ENCODE peak calls at places on chromosomes 3 and 15, in six cellular contexts. One of them, this sample, is unnamed.

GRCh38 chr3:127970966-127971592 is 56.0 kb downstream of the KBTBD12 start:
- DNase-seq in B cell: peak
- DNase-seq in stimulated activated naive CD8-positive, alpha-beta T cell treated with anti-CD3 and anti-CD28 coated beads, Interleukin-15, amount 100 ng/mL, for 72 hours: no peak
- DNase-seq in KBM-7: peak
- DNase-seq in activated CD8-positive, alpha-beta memory T cell treated with anti-CD3 and anti-CD28 coated beads, Interleukin-2, amount 50 U/mL, for 48 hours: no peak
- DNase-seq in NCI-H1436: peak
- DNase-seq in this sample: peak

GRCh38 chr3:128435058-128435457 is 31.6 kb downstream of the DNAJB8 start:
- DNase-seq in B cell: no peak
- DNase-seq in activated CD8-positive, alpha-beta memory T cell treated with anti-CD3 and anti-CD28 coated beads, Interleukin-2, amount 50 U/mL, for 48 hours: no peak
- DNase-seq in NCI-H1436: no peak
- DNase-seq in stimulated activated naive CD8-positive, alpha-beta T cell treated with anti-CD3 and anti-CD28 coated beads, Interleukin-15, amount 100 ng/mL, for 72 hours: no peak
- DNase-seq in KBM-7: no peak
- DNase-seq in this sample: no peak

GRCh38 chr15:56440226-56440770 is 24.6 kb downstream of the MNS1 start:
- DNase-seq in B cell: no peak
- DNase-seq in stimulated activated naive CD8-positive, alpha-beta T cell treated with anti-CD3 and anti-CD28 coated beads, Interleukin-15, amount 100 ng/mL, for 72 hours: no peak
- DNase-seq in KBM-7: no peak
- DNase-seq in activated CD8-positive, alpha-beta memory T cell treated with anti-CD3 and anti-CD28 coated beads, Interleukin-2, amount 50 U/mL, for 48 hours: no peak
- DNase-seq in NCI-H1436: no peak
- DNase-seq in this sample: no peak

GRCh38 chr3:107241217-107241616 is 136.0 kb upstream of the CCDC54 start:
- DNase-seq in B cell: peak
- DNase-seq in activated CD8-positive, alpha-beta memory T cell treated with anti-CD3 and anti-CD28 coated beads, Interleukin-2, amount 50 U/mL, for 48 hours: peak
- DNase-seq in stimulated activated naive CD8-positive, alpha-beta T cell treated with anti-CD3 and anti-CD28 coated beads, Interleukin-15, amount 100 ng/mL, for 72 hours: peak
- DNase-seq in NCI-H1436: no peak
- DNase-seq in KBM-7: peak
- DNase-seq in this sample: peak

GRCh38 chr3:151501171-151501790 is 40.4 kb upstream of the IGSF10 start:
- DNase-seq in stimulated activated naive CD8-positive, alpha-beta T cell treated with anti-CD3 and anti-CD28 coated beads, Interleukin-15, amount 100 ng/mL, for 72 hours: no peak
- DNase-seq in KBM-7: no peak
- DNase-seq in activated CD8-positive, alpha-beta memory T cell treated with anti-CD3 and anti-CD28 coated beads, Interleukin-2, amount 50 U/mL, for 48 hours: no peak
- DNase-seq in NCI-H1436: no peak
- DNase-seq in B cell: no peak
- DNase-seq in this sample: no peak

GRCh38 chr3:36446230-36446629 is 65.9 kb downstream of the STAC start:
- DNase-seq in stimulated activated naive CD8-positive, alpha-beta T cell treated with anti-CD3 and anti-CD28 coated beads, Interleukin-15, amount 100 ng/mL, for 72 hours: no peak
- DNase-seq in B cell: no peak
- DNase-seq in NCI-H1436: no peak
- DNase-seq in activated CD8-positive, alpha-beta memory T cell treated with anti-CD3 and anti-CD28 coated beads, Interleukin-2, amount 50 U/mL, for 48 hours: no peak
- DNase-seq in KBM-7: no peak
- DNase-seq in this sample: no peak

GRCh38 chr15:80856809-80857377 is 77.7 kb downstream of the CEMIP start:
- DNase-seq in B cell: no peak
- DNase-seq in activated CD8-positive, alpha-beta memory T cell treated with anti-CD3 and anti-CD28 coated beads, Interleukin-2, amount 50 U/mL, for 48 hours: no peak
- DNase-seq in stimulated activated naive CD8-positive, alpha-beta T cell treated with anti-CD3 and anti-CD28 coated beads, Interleukin-15, amount 100 ng/mL, for 72 hours: no peak
- DNase-seq in NCI-H1436: no peak
- DNase-seq in KBM-7: no peak
- DNase-seq in this sample: peak

GRCh38 chr3:169034401-169034800 is 629.1 kb downstream of the MECOM start:
- DNase-seq in stimulated activated naive CD8-positive, alpha-beta T cell treated with anti-CD3 and anti-CD28 coated beads, Interleukin-15, amount 100 ng/mL, for 72 hours: no peak
- DNase-seq in B cell: no peak
- DNase-seq in NCI-H1436: no peak
- DNase-seq in KBM-7: no peak
- DNase-seq in activated CD8-positive, alpha-beta memory T cell treated with anti-CD3 and anti-CD28 coated beads, Interleukin-2, amount 50 U/mL, for 48 hours: no peak
- DNase-seq in this sample: no peak

GRCh38 chr15:63836579-63836978 is 2.8 kb upstream of the HERC1 start:
- DNase-seq in activated CD8-positive, alpha-beta memory T cell treated with anti-CD3 and anti-CD28 coated beads, Interleukin-2, amount 50 U/mL, for 48 hours: no peak
- DNase-seq in stimulated activated naive CD8-positive, alpha-beta T cell treated with anti-CD3 and anti-CD28 coated beads, Interleukin-15, amount 100 ng/mL, for 72 hours: no peak
- DNase-seq in B cell: no peak
- DNase-seq in KBM-7: peak
- DNase-seq in NCI-H1436: no peak
- DNase-seq in this sample: no peak

GRCh38 chr15:41559489-41560177 is 621 bp downstream of the TYRO3 start:
- DNase-seq in NCI-H1436: no peak
- DNase-seq in activated CD8-positive, alpha-beta memory T cell treated with anti-CD3 and anti-CD28 coated beads, Interleukin-2, amount 50 U/mL, for 48 hours: no peak
- DNase-seq in B cell: peak
- DNase-seq in stimulated activated naive CD8-positive, alpha-beta T cell treated with anti-CD3 and anti-CD28 coated beads, Interleukin-15, amount 100 ng/mL, for 72 hours: no peak
- DNase-seq in KBM-7: peak
- DNase-seq in this sample: no peak

GRCh38 chr15:27468151-27468556 is 497.2 kb downstream of the GABRG3 start:
- DNase-seq in stimulated activated naive CD8-positive, alpha-beta T cell treated with anti-CD3 and anti-CD28 coated beads, Interleukin-15, amount 100 ng/mL, for 72 hours: no peak
- DNase-seq in activated CD8-positive, alpha-beta memory T cell treated with anti-CD3 and anti-CD28 coated beads, Interleukin-2, amount 50 U/mL, for 48 hours: no peak
- DNase-seq in NCI-H1436: no peak
- DNase-seq in B cell: no peak
- DNase-seq in KBM-7: peak
- DNase-seq in this sample: no peak

GRCh38 chr3:143979041-143979440 is 7.4 kb downstream of the DIPK2A start:
- DNase-seq in activated CD8-positive, alpha-beta memory T cell treated with anti-CD3 and anti-CD28 coated beads, Interleukin-2, amount 50 U/mL, for 48 hours: no peak
- DNase-seq in NCI-H1436: no peak
- DNase-seq in B cell: no peak
- DNase-seq in KBM-7: no peak
- DNase-seq in stimulated activated naive CD8-positive, alpha-beta T cell treated with anti-CD3 and anti-CD28 coated beads, Interleukin-15, amount 100 ng/mL, for 72 hours: no peak
- DNase-seq in this sample: no peak

GRCh38 chr3:114213669-114214541 is 23.5 kb downstream of the ZNF80 start:
- DNase-seq in activated CD8-positive, alpha-beta memory T cell treated with anti-CD3 and anti-CD28 coated beads, Interleukin-2, amount 50 U/mL, for 48 hours: peak
- DNase-seq in stimulated activated naive CD8-positive, alpha-beta T cell treated with anti-CD3 and anti-CD28 coated beads, Interleukin-15, amount 100 ng/mL, for 72 hours: peak
- DNase-seq in KBM-7: peak
- DNase-seq in NCI-H1436: peak
- DNase-seq in B cell: peak
- DNase-seq in this sample: no peak

GRCh38 chr15:91924842-91925495 is 71.5 kb downstream of the SLCO3A1 start:
- DNase-seq in KBM-7: no peak
- DNase-seq in NCI-H1436: no peak
- DNase-seq in stimulated activated naive CD8-positive, alpha-beta T cell treated with anti-CD3 and anti-CD28 coated beads, Interleukin-15, amount 100 ng/mL, for 72 hours: no peak
- DNase-seq in B cell: no peak
- DNase-seq in activated CD8-positive, alpha-beta memory T cell treated with anti-CD3 and anti-CD28 coated beads, Interleukin-2, amount 50 U/mL, for 48 hours: no peak
- DNase-seq in this sample: no peak

GRCh38 chr3:141477224-141477623 is 9.6 kb upstream of the RASA2 start:
- DNase-seq in NCI-H1436: no peak
- DNase-seq in KBM-7: no peak
- DNase-seq in activated CD8-positive, alpha-beta memory T cell treated with anti-CD3 and anti-CD28 coated beads, Interleukin-2, amount 50 U/mL, for 48 hours: no peak
- DNase-seq in B cell: no peak
- DNase-seq in stimulated activated naive CD8-positive, alpha-beta T cell treated with anti-CD3 and anti-CD28 coated beads, Interleukin-15, amount 100 ng/mL, for 72 hours: no peak
- DNase-seq in this sample: no peak

GRCh38 chr3:186221733-186222378 is 113.0 kb upstream of the ETV5 start:
- DNase-seq in activated CD8-positive, alpha-beta memory T cell treated with anti-CD3 and anti-CD28 coated beads, Interleukin-2, amount 50 U/mL, for 48 hours: no peak
- DNase-seq in KBM-7: no peak
- DNase-seq in stimulated activated naive CD8-positive, alpha-beta T cell treated with anti-CD3 and anti-CD28 coated beads, Interleukin-15, amount 100 ng/mL, for 72 hours: no peak
- DNase-seq in NCI-H1436: no peak
- DNase-seq in B cell: no peak
- DNase-seq in this sample: no peak

GRCh38 chr15:30923429-30923828 is 19.7 kb downstream of the FAN1 start:
- DNase-seq in NCI-H1436: no peak
- DNase-seq in activated CD8-positive, alpha-beta memory T cell treated with anti-CD3 and anti-CD28 coated beads, Interleukin-2, amount 50 U/mL, for 48 hours: no peak
- DNase-seq in B cell: no peak
- DNase-seq in stimulated activated naive CD8-positive, alpha-beta T cell treated with anti-CD3 and anti-CD28 coated beads, Interleukin-15, amount 100 ng/mL, for 72 hours: no peak
- DNase-seq in KBM-7: no peak
- DNase-seq in this sample: no peak

GRCh38 chr15:58684036-58684700 is 65.3 kb downstream of the ADAM10 start:
- DNase-seq in NCI-H1436: no peak
- DNase-seq in stimulated activated naive CD8-positive, alpha-beta T cell treated with anti-CD3 and anti-CD28 coated beads, Interleukin-15, amount 100 ng/mL, for 72 hours: no peak
- DNase-seq in activated CD8-positive, alpha-beta memory T cell treated with anti-CD3 and anti-CD28 coated beads, Interleukin-2, amount 50 U/mL, for 48 hours: no peak
- DNase-seq in KBM-7: no peak
- DNase-seq in B cell: no peak
- DNase-seq in this sample: no peak

GRCh38 chr3:136070334-136070733 is 104.8 kb downstream of the PPP2R3A start:
- DNase-seq in KBM-7: no peak
- DNase-seq in stimulated activated naive CD8-positive, alpha-beta T cell treated with anti-CD3 and anti-CD28 coated beads, Interleukin-15, amount 100 ng/mL, for 72 hours: no peak
- DNase-seq in B cell: no peak
- DNase-seq in NCI-H1436: no peak
- DNase-seq in activated CD8-positive, alpha-beta memory T cell treated with anti-CD3 and anti-CD28 coated beads, Interleukin-2, amount 50 U/mL, for 48 hours: no peak
- DNase-seq in this sample: no peak

GRCh38 chr3:161273589-161274218 is 52.6 kb downstream of the NMD3 start:
- DNase-seq in KBM-7: peak
- DNase-seq in stimulated activated naive CD8-positive, alpha-beta T cell treated with anti-CD3 and anti-CD28 coated beads, Interleukin-15, amount 100 ng/mL, for 72 hours: no peak
- DNase-seq in B cell: no peak
- DNase-seq in NCI-H1436: no peak
- DNase-seq in activated CD8-positive, alpha-beta memory T cell treated with anti-CD3 and anti-CD28 coated beads, Interleukin-2, amount 50 U/mL, for 48 hours: no peak
- DNase-seq in this sample: peak

GRCh38 chr3:188090626-188091309 is 63.2 kb upstream of the LPP start:
- DNase-seq in activated CD8-positive, alpha-beta memory T cell treated with anti-CD3 and anti-CD28 coated beads, Interleukin-2, amount 50 U/mL, for 48 hours: no peak
- DNase-seq in B cell: no peak
- DNase-seq in NCI-H1436: peak
- DNase-seq in stimulated activated naive CD8-positive, alpha-beta T cell treated with anti-CD3 and anti-CD28 coated beads, Interleukin-15, amount 100 ng/mL, for 72 hours: no peak
- DNase-seq in KBM-7: no peak
- DNase-seq in this sample: peak

GRCh38 chr15:51262468-51262867 is 75.9 kb downstream of the CYP19A1 start:
- DNase-seq in activated CD8-positive, alpha-beta memory T cell treated with anti-CD3 and anti-CD28 coated beads, Interleukin-2, amount 50 U/mL, for 48 hours: no peak
- DNase-seq in B cell: no peak
- DNase-seq in stimulated activated naive CD8-positive, alpha-beta T cell treated with anti-CD3 and anti-CD28 coated beads, Interleukin-15, amount 100 ng/mL, for 72 hours: no peak
- DNase-seq in NCI-H1436: no peak
- DNase-seq in KBM-7: no peak
- DNase-seq in this sample: no peak

GRCh38 chr3:75254685-75255084 is 409.4 kb upstream of the FRG2C start:
- DNase-seq in activated CD8-positive, alpha-beta memory T cell treated with anti-CD3 and anti-CD28 coated beads, Interleukin-2, amount 50 U/mL, for 48 hours: no peak
- DNase-seq in B cell: no peak
- DNase-seq in stimulated activated naive CD8-positive, alpha-beta T cell treated with anti-CD3 and anti-CD28 coated beads, Interleukin-15, amount 100 ng/mL, for 72 hours: no peak
- DNase-seq in NCI-H1436: no peak
- DNase-seq in KBM-7: no peak
- DNase-seq in this sample: peak

GRCh38 chr3:38164136-38164965 is 986 bp upstream of the OXSR1 start:
- DNase-seq in B cell: no peak
- DNase-seq in stimulated activated naive CD8-positive, alpha-beta T cell treated with anti-CD3 and anti-CD28 coated beads, Interleukin-15, amount 100 ng/mL, for 72 hours: no peak
- DNase-seq in KBM-7: no peak
- DNase-seq in activated CD8-positive, alpha-beta memory T cell treated with anti-CD3 and anti-CD28 coated beads, Interleukin-2, amount 50 U/mL, for 48 hours: no peak
- DNase-seq in NCI-H1436: no peak
- DNase-seq in this sample: no peak

GRCh38 chr15:69976366-69976994 is 121.2 kb downstream of the TLE3 start:
- DNase-seq in KBM-7: peak
- DNase-seq in activated CD8-positive, alpha-beta memory T cell treated with anti-CD3 and anti-CD28 coated beads, Interleukin-2, amount 50 U/mL, for 48 hours: peak
- DNase-seq in NCI-H1436: no peak
- DNase-seq in B cell: no peak
- DNase-seq in stimulated activated naive CD8-positive, alpha-beta T cell treated with anti-CD3 and anti-CD28 coated beads, Interleukin-15, amount 100 ng/mL, for 72 hours: peak
- DNase-seq in this sample: no peak